ENCODE peak calls at places on chromosomes 5 and 9, in five cellular contexts. J, K, N, L and Q are unnamed samples.

GRCh38 chr5:32710335-32710858 is 724 bp upstream of the NPR3 start:
- DNase-seq in J (peak; percentile 39), K (no peak), N (no peak), L (no peak), Q (peak; percentile 51)

GRCh38 chr5:56475689-56476486 is 242.8 kb upstream of the ANKRD55 start:
- DNase-seq in J (no peak), K (no peak), N (peak; percentile 50), L (no peak), Q (no peak)

GRCh38 chr9:105432247-105432857 is 15.5 kb upstream of the FSD1L start:
- DNase-seq in J (no peak), K (no peak), N (no peak), L (no peak), Q (no peak)

GRCh38 chr5:148794275-148794674 is 32.1 kb upstream of the ADRB2 start:
- DNase-seq in J (no peak), K (no peak), N (peak; percentile 56), L (no peak), Q (no peak)

GRCh38 chr5:123659006-123659405 is 147.0 kb downstream of the CSNK1G3 start:
- DNase-seq in J (no peak), K (no peak), N (no peak), L (no peak), Q (no peak)

GRCh38 chr5:149937610-149938009 is 7.0 kb downstream of the PDE6A start:
- DNase-seq in J (no peak), K (no peak), N (no peak), L (no peak), Q (no peak)

GRCh38 chr9:99825158-99826046 is 3.7 kb downstream of the NR4A3 start:
- DNase-seq in J (no peak), K (no peak), N (no peak), L (no peak), Q (no peak)

GRCh38 chr5:169415351-169415750 is 114.4 kb upstream of the SLIT3 start:
- DNase-seq in J (no peak), K (no peak), N (no peak), L (no peak), Q (no peak)

GRCh38 chr5:128052764-128053163 is 30.8 kb upstream of the SLC12A2 start:
- DNase-seq in J (no peak), K (no peak), N (peak; percentile 35), L (no peak), Q (no peak)

GRCh38 chr5:124724357-124725039 is 21.9 kb downstream of the ZNF608 start:
- DNase-seq in J (no peak), K (no peak), N (no peak), L (no peak), Q (no peak)

GRCh38 chr5:124719346-124719967 is 27.0 kb downstream of the ZNF608 start:
- DNase-seq in J (no peak), K (no peak), N (no peak), L (no peak), Q (no peak)

GRCh38 chr5:124718376-124718775 is 28.1 kb downstream of the ZNF608 start:
- DNase-seq in J (no peak), K (no peak), N (no peak), L (no peak), Q (no peak)

GRCh38 chr5:124721336-124721735 is 25.1 kb downstream of the ZNF608 start:
- DNase-seq in J (no peak), K (no peak), N (no peak), L (no peak), Q (no peak)

DNA sequence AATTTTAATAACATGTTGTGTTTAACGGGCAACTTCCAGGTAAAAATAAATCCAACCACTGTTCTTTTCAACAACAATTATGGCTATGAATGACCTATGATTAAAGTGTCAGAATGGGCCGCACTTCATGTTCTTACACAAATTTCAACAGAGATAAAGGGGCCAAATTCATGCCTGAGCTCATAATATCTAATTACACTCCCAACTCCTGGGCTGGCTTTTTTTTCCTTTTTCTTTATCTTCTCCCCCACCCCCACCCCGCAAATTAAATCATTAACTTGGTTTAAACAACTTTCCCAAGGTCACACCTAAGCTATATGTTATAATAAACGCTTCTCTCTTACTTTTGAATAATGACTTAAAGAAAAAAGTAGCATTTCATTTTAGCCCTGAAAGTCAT is 25.9 kb downstream of the ZNF608 start:
- DNase-seq in J (no peak), K (no peak), N (no peak), L (no peak), Q (no peak)
- H3K4ac ChIP-seq in J (no peak overlapping the region), K (no peak overlapping the region), N (no peak overlapping the region), L (no peak overlapping the region), Q (no peak overlapping the region)

GRCh38 chr5:80229902-80230255 is 26.0 kb downstream of the SERINC5 start:
- DNase-seq in J (peak; percentile 39), K (no peak), N (no peak), L (no peak), Q (no peak)

GRCh38 chr5:80231693-80232092 is 24.2 kb downstream of the SERINC5 start:
- DNase-seq in J (no peak), K (no peak), N (no peak), L (no peak), Q (no peak)

GRCh38 chr5:80231243-80231642 is 24.6 kb downstream of the SERINC5 start:
- DNase-seq in J (no peak), K (no peak), N (peak; percentile 90), L (no peak), Q (no peak)

GRCh38 chr5:80227979-80228596 is 27.8 kb downstream of the SERINC5 start:
- DNase-seq in J (no peak), K (no peak), N (no peak), L (no peak), Q (no peak)

GRCh38 chr5:80230269-80230992 is 25.4 kb downstream of the SERINC5 start:
- DNase-seq in J (no peak), K (no peak), N (no peak), L (no peak), Q (no peak)
- H3K9ac ChIP-seq in J (no peak overlapping the region), K (no peak overlapping the region), N (no peak overlapping the region), L (no peak overlapping the region), Q (no peak overlapping the region)

GRCh38 chr9:129110740-129111142 is at the start of gene CRAT:
- DNase-seq in J (peak; percentile 95), K (peak; percentile 93), N (peak; percentile 90), L (peak; percentile 84), Q (peak; percentile 90)
- H3K4ac ChIP-seq in J (peak within 1 kb of the TSS; percentile 97), K (peak within 1 kb of the TSS; percentile 94), N (peak within 1 kb of the TSS; percentile 99), L (peak within 1 kb of the TSS; percentile 94), Q (no peak within 1 kb of the TSS)

DNA sequence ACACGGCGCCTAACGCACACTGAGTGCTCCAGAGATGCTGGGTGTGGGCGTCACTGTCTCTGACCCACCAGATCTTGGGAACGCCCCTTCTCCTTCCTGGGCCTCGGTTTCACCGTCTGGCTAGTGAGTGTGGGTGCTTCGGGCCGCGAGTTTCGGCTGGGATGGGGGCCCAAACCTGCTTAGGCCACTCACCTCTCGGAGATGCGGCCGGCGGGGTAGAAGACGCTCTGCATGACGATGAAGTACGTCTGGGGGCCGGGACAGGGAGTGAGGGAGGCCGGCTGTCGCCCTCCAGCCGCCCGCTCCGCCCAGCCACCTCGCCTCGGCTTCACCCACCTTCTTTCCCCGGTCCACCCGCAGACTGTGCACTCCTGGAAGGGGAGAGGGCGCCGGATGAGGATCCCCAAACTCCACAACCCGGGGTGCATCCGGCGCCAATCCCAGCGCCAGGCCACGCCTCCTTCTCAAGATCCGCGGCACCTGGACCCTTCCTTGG is 3.6 kb downstream of the PIP5KL1 start:
- DNase-seq in J (peak; percentile 56), K (peak; percentile 61), N (no peak), L (no peak), Q (no peak)
- H3K9ac ChIP-seq in J (peak overlapping the region; percentile 71), K (no peak overlapping the region), N (no peak overlapping the region), L (peak overlapping the region; percentile 46), Q (peak overlapping the region; percentile 32)

GRCh38 chr5:93586948-93587918 is 4.2 kb downstream of the NR2F1 start:
- DNase-seq in J (no peak), K (no peak), N (peak; percentile 60), L (no peak), Q (no peak)

GRCh38 chr5:93588586-93589347 is 5.7 kb downstream of the NR2F1 start:
- DNase-seq in J (no peak), K (no peak), N (peak; percentile 59), L (no peak), Q (no peak)

GRCh38 chr5:93589348-93589662 is 6.3 kb downstream of the NR2F1 start:
- DNase-seq in J (no peak), K (no peak), N (no peak), L (no peak), Q (no peak)

GRCh38 chr5:93589812-93590215 is 6.8 kb downstream of the NR2F1 start:
- DNase-seq in J (no peak), K (no peak), N (no peak), L (no peak), Q (no peak)

DNA sequence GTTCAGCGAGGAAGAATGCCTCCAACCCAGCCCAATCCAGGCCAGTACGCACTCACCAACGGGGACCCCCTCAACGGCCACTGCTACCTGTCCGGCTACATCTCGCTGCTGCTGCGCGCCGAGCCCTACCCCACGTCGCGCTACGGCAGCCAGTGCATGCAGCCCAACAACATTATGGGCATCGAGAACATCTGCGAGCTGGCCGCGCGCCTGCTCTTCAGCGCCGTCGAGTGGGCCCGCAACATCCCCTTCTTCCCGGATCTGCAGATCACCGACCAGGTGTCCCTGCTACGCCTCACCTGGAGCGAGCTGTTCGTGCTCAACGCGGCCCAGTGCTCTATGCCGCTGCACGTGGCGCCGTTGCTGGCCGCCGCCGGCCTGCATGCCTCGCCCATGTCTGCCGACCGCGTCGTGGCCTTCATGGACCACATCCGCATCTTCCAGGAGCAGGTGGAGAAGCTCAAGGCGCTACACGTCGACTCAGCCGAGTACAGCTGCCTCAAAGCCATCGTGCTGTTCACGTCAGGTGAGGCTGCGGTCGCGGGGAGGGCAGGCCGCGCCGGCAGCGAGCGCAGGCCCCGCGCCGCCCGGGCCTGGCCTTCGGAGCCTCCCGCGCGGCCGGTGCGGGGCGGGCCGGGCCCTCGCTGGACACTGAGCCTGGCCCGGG is 5.0 kb downstream of the NR2F1 start:
- DNase-seq in J (no peak), K (no peak), N (no peak), L (no peak), Q (no peak)
- H3K4ac ChIP-seq in J (no peak overlapping the region), K (no peak overlapping the region), N (peak overlapping the region; percentile 97), L (peak overlapping the region; percentile 16), Q (peak overlapping the region; percentile 84)

DNA sequence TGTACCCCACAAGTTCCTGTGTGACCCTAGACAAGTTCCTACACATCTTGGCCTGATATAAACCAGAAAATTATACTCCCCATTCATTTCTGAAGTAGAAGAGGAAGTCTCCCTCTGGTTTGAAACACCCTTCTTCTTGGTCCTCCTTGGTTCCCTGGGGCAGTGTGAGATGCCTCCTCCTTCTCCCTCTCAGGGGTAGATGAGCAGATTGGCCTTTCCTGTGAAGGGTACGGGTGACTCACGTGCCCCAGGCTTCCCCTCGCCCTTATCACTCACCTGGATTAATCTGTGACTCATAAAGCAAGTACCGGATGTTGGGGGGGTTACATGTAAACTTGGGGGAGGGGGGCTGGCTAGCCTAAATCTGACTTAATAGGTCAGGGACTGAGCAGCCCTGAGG is 11.1 kb upstream of the AQP3 start:
- DNase-seq in J (peak; percentile 80), K (peak; percentile 45), N (peak; percentile 46), L (no peak), Q (no peak)
- H3K9ac ChIP-seq in J (no peak overlapping the region), K (no peak overlapping the region), N (no peak overlapping the region), L (no peak overlapping the region), Q (no peak overlapping the region)